ENCODE peak calls at places on chromosomes 13 and 19, in seven cellular contexts. W, M, R, P, K, S and A are unnamed samples.

GRCh38 chr19:27672309-27673047 is 1540.5 kb downstream of the UQCRFS1 start:
- DNase-seq in W (peak; percentile 5), M (no peak), R (no peak), P (no peak), K (no peak), S (no peak), A (peak; percentile 9)

GRCh38 chr13:45194081-45194939 is 6.5 kb downstream of the KCTD4 start:
- DNase-seq in W (no peak), M (no peak), R (no peak), P (peak; percentile 43), K (peak; percentile 62), S (peak; percentile 15), A (no peak)

GRCh38 chr19:50311723-50312635 is 17.2 kb downstream of the KCNC3 start:
- DNase-seq in W (no peak), M (no peak), R (no peak), P (peak; percentile 85), K (no peak), S (peak; percentile 24), A (no peak)

GRCh38 chr19:18660051-18660910 is 23.2 kb upstream of the CRTC1 start:
- DNase-seq in W (no peak), M (no peak), R (no peak), P (no peak), K (no peak), S (no peak), A (peak; percentile 60)

GRCh38 chr19:30165228-30165813 is 206.9 kb upstream of the ZNF536 start:
- DNase-seq in W (no peak), M (no peak), R (no peak), P (no peak), K (no peak), S (no peak), A (no peak)

GRCh38 chr19:48033604-48034003 is 10.3 kb downstream of the CABP5 start:
- DNase-seq in W (no peak), M (no peak), R (no peak), P (no peak), K (no peak), S (no peak), A (no peak)

GRCh38 chr19:56301152-56301551 is 13.5 kb downstream of the ZSCAN5A start:
- DNase-seq in W (no peak), M (no peak), R (no peak), P (no peak), K (no peak), S (peak; percentile 40), A (no peak)

GRCh38 chr19:16342002-16342715 is 17.5 kb downstream of the KLF2 start:
- DNase-seq in W (no peak), M (no peak), R (no peak), P (no peak), K (no peak), S (no peak), A (no peak)

GRCh38 chr13:95614641-95615245 is 29.8 kb downstream of the DZIP1 start:
- DNase-seq in W (no peak), M (no peak), R (no peak), P (no peak), K (no peak), S (no peak), A (no peak)

GRCh38 chr19:19514215-19514633 is 1.1 kb downstream of the TSSK6 start:
- DNase-seq in W (peak; percentile 75), M (no peak), R (no peak), P (no peak), K (no peak), S (no peak), A (no peak)

GRCh38 chr19:44757735-44758505 is 9.4 kb downstream of the BCL3 start:
- DNase-seq in W (no peak), M (no peak), R (no peak), P (peak; percentile 74), K (peak; percentile 4), S (no peak), A (no peak)

GRCh38 chr19:13152854-13153626 is 2.8 kb downstream of the IER2 start:
- DNase-seq in W (peak; percentile 97), M (peak; percentile 95), R (peak; percentile 97), P (peak; percentile 96), K (peak; percentile 98), S (peak; percentile 95), A (peak; percentile 91)

GRCh38 chr13:113765241-113765910 is 6.3 kb downstream of the TMEM255B start:
- DNase-seq in W (no peak), M (no peak), R (peak; percentile 11), P (no peak), K (no peak), S (no peak), A (no peak)

GRCh38 chr13:110471156-110471832 is 90.2 kb downstream of the RAB20 start:
- DNase-seq in W (no peak), M (no peak), R (no peak), P (no peak), K (no peak), S (no peak), A (no peak)

GRCh38 chr13:82803341-82803740 is 1078.9 kb downstream of the SLITRK1 start:
- DNase-seq in W (no peak), M (no peak), R (no peak), P (no peak), K (no peak), S (peak; percentile 13), A (no peak)

GRCh38 chr13:97429681-97430081 is 4.3 kb upstream of the RAP2A start:
- DNase-seq in W (no peak), M (no peak), R (no peak), P (no peak), K (peak; percentile 39), S (peak; percentile 35), A (no peak)

GRCh38 chr13:78806457-78806856 is 147.5 kb upstream of the OBI1 start:
- DNase-seq in W (no peak), M (peak; percentile 8), R (no peak), P (no peak), K (no peak), S (peak; percentile 43), A (no peak)

GRCh38 chr13:111483621-111483987 is 163.2 kb downstream of the TEX29 start:
- DNase-seq in W (no peak), M (no peak), R (no peak), P (no peak), K (no peak), S (no peak), A (no peak)